ENCODE peak calls at places on chromosomes 1 and 21, in four cellular contexts. E, Z, V and W are unnamed samples.

GRCh38 chr1:100597069-100597741 is 59.3 kb downstream of the GPR88 start:
- DNase-seq in E (no peak), Z (no peak), V (no peak), W (no peak)

GRCh38 chr1:44652445-44653106 is 21.7 kb downstream of the TMEM53 start:
- DNase-seq in E (peak), V (peak), Z (peak), W (peak)

GRCh38 chr1:229855999-229856650 is 210.9 kb upstream of the GALNT2 start:
- DNase-seq in V (no peak), Z (no peak), E (peak), W (no peak)

GRCh38 chr1:116166655-116167054 is 55.5 kb downstream of the MAB21L3 start:
- DNase-seq in E (no peak), Z (no peak), V (no peak), W (no peak)

GRCh38 chr21:42818328-42818749 is 61.0 kb downstream of the WDR4 start:
- DNase-seq in E (peak), V (peak), Z (no peak), W (peak)

GRCh38 chr21:38506606-38507331 is 8.5 kb upstream of the ERG start:
- DNase-seq in E (no peak), V (no peak), Z (no peak), W (no peak)

GRCh38 chr1:207045466-207045865 is 5.5 kb downstream of the YOD1 start:
- DNase-seq in E (no peak), Z (no peak), V (no peak), W (no peak)

GRCh38 chr1:50582346-50582745 is 159.1 kb upstream of the DMRTA2 start:
- DNase-seq in Z (no peak), V (no peak), E (no peak), W (no peak)

GRCh38 chr1:232221790-232222499 is 408.0 kb downstream of the SIPA1L2 start:
- DNase-seq in V (no peak), Z (no peak), E (no peak), W (no peak)

GRCh38 chr21:21688877-21689276 is 690.7 kb downstream of the NCAM2 start:
- DNase-seq in E (no peak), V (no peak), Z (no peak), W (no peak)

GRCh38 chr1:116498789-116499628 is 71.8 kb downstream of the CD58 start:
- DNase-seq in E (peak), Z (no peak), V (peak), W (peak)

GRCh38 chr1:39571178-39571483 is 5.5 kb downstream of the PABPC4 start:
- DNase-seq in E (no peak), V (no peak), Z (no peak), W (no peak)

GRCh38 chr1:180781718-180782117 is 131.0 kb upstream of the KIAA1614 start:
- DNase-seq in V (no peak), E (no peak), Z (no peak), W (no peak)

GRCh38 chr1:169925505-169926482 is 32.1 kb upstream of the SCYL3 start:
- DNase-seq in V (no peak), E (no peak), Z (no peak), W (no peak)